ENCODE peak calls at places on chromosome 17, in seven cellular contexts. L is mammary epithelial cell; E is CD4-positive, alpha-beta T cell; V is caudate nucleus; W is HL-60; H is dorsolateral prefrontal cortex; J is hepatocyte. R is an unnamed sample.

GRCh38 chr17:17783825-17784598 is 52.8 kb downstream of the SREBF1 start:
- DNase-seq in L (no peak), E (peak), V (peak), W (no peak), H (peak), J (peak), R (no peak)

GRCh38 chr17:57644311-57644710 is 100.8 kb downstream of the CCDC182 start:
- DNase-seq in L (no peak), E (no peak), V (no peak), W (no peak), H (no peak), J (no peak), R (no peak)

GRCh38 chr17:82267575-82268379 is 5.7 kb downstream of the CSNK1D start:
- DNase-seq in L (peak), E (no peak), V (peak), W (peak), H (peak), J (peak), R (peak)

GRCh38 chr17:57269052-57269451 is 12.7 kb downstream of the MSI2 start:
- DNase-seq in L (no peak), E (no peak), V (no peak), W (no peak), H (no peak), J (no peak), R (no peak)

GRCh38 chr17:75365009-75365930 is 40.2 kb downstream of the GRB2 start:
- DNase-seq in L (no peak), E (no peak), V (no peak), W (no peak), H (no peak), J (no peak), R (no peak)

GRCh38 chr17:46727572-46728348 is 90.7 kb downstream of the WNT3 start:
- DNase-seq in L (peak), E (no peak), V (no peak), W (no peak), H (no peak), J (no peak), R (no peak)

GRCh38 chr17:43905400-43905984 is 1.8 kb downstream of the MPP2 start:
- DNase-seq in L (no peak), E (no peak), V (peak), W (no peak), H (no peak), J (no peak), R (no peak)

GRCh38 chr17:56290486-56291118 is 137.3 kb downstream of the ANKFN1 start:
- DNase-seq in L (no peak), E (no peak), V (no peak), W (no peak), H (no peak), J (no peak), R (no peak)

DNA sequence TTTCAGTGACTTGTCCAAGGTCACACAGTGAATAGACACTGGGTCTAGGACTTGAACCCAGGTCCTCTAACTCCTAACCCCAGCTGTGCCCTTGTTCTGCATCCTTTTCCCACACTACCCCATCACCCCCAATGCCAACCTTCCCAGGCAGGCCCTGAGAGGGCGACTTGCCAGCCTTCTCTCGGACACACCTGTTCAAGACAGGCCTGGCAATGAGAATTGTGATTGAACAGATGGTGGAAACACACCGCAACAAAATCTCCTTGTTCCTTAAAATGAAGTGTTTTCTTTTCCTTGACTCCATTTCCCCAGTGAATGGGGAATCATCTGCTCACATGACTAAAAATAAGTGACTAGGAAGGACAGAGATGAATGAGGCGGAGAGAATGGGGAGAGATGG is 189.5 kb upstream of the ASIC2 start:
- DNase-seq in L (no peak), E (no peak), V (no peak), W (no peak), H (no peak), J (no peak), R (no peak)
- H3K27ac ChIP-seq in L (no peak), E (no peak), V (no peak), W (no peak), H (no peak), J (no peak), R (no peak)

GRCh38 chr17:77111916-77112315 is 28.9 kb upstream of the SEC14L1 start:
- DNase-seq in L (no peak), E (no peak), V (no peak), W (no peak), H (no peak), J (no peak), R (no peak)

GRCh38 chr17:77110006-77110374 is 30.8 kb upstream of the SEC14L1 start:
- DNase-seq in L (no peak), E (no peak), V (peak), W (no peak), H (no peak), J (no peak), R (no peak)

GRCh38 chr17:77107506-77108433 is 33.0 kb upstream of the SEC14L1 start:
- DNase-seq in L (no peak), E (peak), V (no peak), W (no peak), H (no peak), J (no peak), R (no peak)

GRCh38 chr17:77106874-77107358 is 33.9 kb upstream of the SEC14L1 start:
- DNase-seq in L (no peak), E (no peak), V (no peak), W (no peak), H (no peak), J (no peak), R (no peak)

GRCh38 chr17:77109159-77110005 is 31.4 kb upstream of the SEC14L1 start:
- DNase-seq in L (no peak), E (no peak), V (no peak), W (no peak), H (no peak), J (no peak), R (no peak)
- H3K27ac ChIP-seq in L (no peak), E (no peak), V (peak), W (peak), H (peak), J (peak), R (peak)

GRCh38 chr17:80990921-80991644 is 558 bp upstream of the CHMP6 start:
- DNase-seq in L (no peak), E (no peak), V (no peak), W (no peak), H (no peak), J (no peak), R (peak)

GRCh38 chr17:80992948-80993624 is 1.4 kb downstream of the CHMP6 start:
- DNase-seq in L (no peak), E (no peak), V (no peak), W (no peak), H (no peak), J (peak), R (no peak)

GRCh38 chr17:80989586-80989913 is 2.1 kb upstream of the CHMP6 start:
- DNase-seq in L (no peak), E (no peak), V (no peak), W (no peak), H (no peak), J (no peak), R (no peak)

GRCh38 chr17:80992077-80992947 is 671 bp downstream of the CHMP6 start:
- DNase-seq in L (no peak), E (no peak), V (no peak), W (no peak), H (peak), J (peak), R (peak)

DNA sequence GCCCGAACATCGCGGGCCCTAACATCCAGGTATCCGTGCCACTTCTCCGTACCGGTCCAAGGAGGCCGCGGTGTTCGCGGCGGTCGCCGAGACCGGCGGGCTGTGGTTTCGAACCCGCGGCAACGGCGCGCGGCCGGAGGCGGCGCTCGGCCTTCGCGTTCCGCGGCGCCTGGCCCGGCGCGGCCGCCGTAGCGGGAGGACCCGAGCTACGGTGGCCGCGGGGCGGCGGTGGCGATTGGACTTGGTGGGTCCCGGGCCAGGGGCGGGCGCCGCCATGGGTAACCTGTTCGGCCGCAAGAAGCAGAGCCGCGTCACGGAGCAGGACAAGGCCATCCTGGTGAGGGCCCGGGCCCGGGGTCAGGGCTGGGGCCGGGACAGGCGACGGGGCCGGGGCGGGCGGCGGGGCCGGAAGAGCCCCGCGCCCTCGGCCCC is at the start of gene CHMP6:
- DNase-seq in L (peak), E (peak), V (peak), W (peak), H (peak), J (peak), R (peak)
- H3K27ac ChIP-seq in L (peak), E (peak), V (no peak), W (peak), H (peak), J (peak), R (peak)

GRCh38 chr17:28986714-28987367 is 19.0 kb downstream of the SEZ6 start:
- DNase-seq in L (no peak), E (no peak), V (no peak), W (no peak), H (no peak), J (no peak), R (no peak)

GRCh38 chr17:28988475-28988874 is 17.4 kb downstream of the SEZ6 start:
- DNase-seq in L (no peak), E (no peak), V (no peak), W (no peak), H (no peak), J (no peak), R (no peak)

GRCh38 chr17:28982191-28982793 is 23.5 kb downstream of the SEZ6 start:
- DNase-seq in L (no peak), E (peak), V (no peak), W (peak), H (no peak), J (no peak), R (no peak)

GRCh38 chr17:28985950-28986713 is 19.7 kb downstream of the SEZ6 start:
- DNase-seq in L (no peak), E (no peak), V (no peak), W (no peak), H (no peak), J (peak), R (no peak)

DNA sequence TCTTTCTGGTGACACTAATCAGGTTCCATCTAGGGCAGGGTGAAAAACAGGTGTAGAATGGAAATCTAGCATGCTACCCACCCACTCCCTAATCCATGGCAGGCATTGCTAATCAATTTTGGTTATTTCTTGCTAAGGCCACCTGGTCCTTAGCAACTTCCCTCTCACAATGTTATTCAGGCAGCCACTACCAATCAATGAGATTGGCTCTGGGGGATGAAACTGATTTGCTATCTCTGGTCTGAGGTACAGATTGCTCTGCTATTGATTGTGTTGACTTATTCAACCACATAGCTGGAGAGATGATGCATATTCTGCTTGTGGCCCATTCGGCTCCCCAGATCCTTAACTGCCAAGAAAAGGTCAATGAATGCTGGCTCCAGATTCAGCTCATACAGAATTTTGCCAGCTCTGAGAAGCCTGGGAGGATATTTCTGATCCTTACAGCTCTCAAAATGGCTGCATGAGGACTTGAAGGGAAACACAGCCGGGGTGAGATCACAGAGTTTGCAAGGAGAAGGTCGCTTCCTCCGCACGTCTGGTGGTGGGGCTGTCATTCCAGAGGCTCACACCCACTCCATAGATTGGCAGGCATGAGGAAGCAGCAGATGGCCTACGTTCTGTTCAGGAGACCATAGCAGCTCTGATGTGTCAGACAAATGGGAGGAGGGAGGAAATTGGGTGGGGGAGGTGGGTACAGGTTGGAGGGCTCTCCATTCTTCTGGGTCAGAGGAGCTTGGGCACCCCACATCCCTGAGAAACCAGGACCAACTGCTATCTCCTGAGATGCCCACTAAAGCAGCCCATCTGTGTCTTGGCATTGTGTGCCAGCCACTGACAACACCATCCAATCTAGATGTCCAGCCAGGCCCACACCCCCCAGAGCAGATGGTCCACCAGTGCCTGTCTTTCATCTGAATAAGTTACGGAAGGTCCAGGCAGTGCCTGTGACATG is 22.3 kb downstream of the SEZ6 start:
- DNase-seq in L (no peak), E (no peak), V (peak), W (no peak), H (no peak), J (no peak), R (no peak)
- H3K27ac ChIP-seq in L (no peak), E (peak), V (peak), W (peak), H (no peak), J (no peak), R (no peak)

GRCh38 chr17:28737770-28738679 is 5.8 kb upstream of the TRAF4 start:
- DNase-seq in L (no peak), E (no peak), V (no peak), W (no peak), H (no peak), J (no peak), R (no peak)
- H3K27ac ChIP-seq in L (no peak), E (no peak), V (no peak), W (no peak), H (no peak), J (no peak), R (no peak)

DNA sequence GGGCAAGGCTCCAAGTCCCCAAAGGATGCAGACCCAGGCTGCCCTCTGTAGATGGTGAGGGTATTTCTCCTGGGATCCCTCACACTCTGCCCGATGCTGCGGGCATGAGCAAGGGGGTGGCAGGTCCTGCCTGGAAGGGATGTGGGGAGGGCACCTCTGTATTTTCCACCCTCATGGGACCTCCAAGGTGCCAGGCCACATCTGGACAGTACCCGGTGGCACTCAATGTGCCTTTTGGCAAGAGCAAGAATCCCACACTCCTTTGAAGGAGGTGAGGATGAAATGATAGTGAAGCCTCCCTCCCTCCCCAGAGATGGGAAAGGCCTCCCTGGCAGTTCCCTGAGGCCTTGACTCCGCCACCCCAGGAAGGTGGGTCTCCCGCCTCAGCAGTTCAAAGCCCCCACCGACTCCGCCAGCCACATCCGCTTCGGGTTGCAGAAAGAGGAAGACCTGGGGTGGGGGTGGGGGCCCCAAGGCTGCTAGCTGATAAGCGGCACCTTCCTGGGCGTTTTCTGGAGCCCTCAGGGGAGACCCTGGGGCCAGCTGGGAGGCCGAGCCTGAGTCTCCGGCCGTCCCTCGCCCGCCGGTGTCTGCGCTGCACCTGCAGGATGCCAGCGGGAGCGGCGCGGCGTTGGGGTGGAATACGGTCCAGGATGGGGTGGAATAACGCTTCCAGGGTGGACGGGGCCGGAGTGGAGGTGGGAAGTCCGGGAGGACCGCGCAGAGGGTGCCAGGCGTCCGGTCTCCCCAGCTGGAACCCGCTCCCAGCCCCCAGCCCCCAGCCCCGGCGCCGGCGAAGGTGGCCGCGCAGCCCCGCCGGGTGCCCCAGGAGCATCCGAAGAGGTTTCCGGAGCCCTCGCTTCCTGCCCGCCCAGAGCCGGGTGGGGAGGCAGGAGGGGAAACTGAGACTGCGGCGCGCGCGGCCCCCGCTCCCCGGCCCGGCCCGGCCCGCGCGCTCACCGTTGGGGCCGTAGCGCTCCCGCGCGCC is 729 bp downstream of the ATP2A3 start:
- DNase-seq in L (no peak), E (peak), V (no peak), W (no peak), H (no peak), J (no peak), R (no peak)
- H3K27ac ChIP-seq in L (no peak), E (peak), V (no peak), W (peak), H (no peak), J (no peak), R (peak)